ENCODE peak calls at places on chromosomes 6 and 20, in four cellular contexts. One of them, this sample, is unnamed.

GRCh38 chr6:13539572-13539971 is 34.8 kb upstream of the SIRT5 start:
- DNase-seq in AG09309: no peak
- DNase-seq in brain microvascular endothelial cell: no peak
- DNase-seq in pancreas: no peak
- DNase-seq in this sample: no peak

GRCh38 chr6:129006685-129007514 is 124.0 kb downstream of the LAMA2 start:
- DNase-seq in brain microvascular endothelial cell: no peak
- DNase-seq in pancreas: no peak
- DNase-seq in AG09309: no peak
- DNase-seq in this sample: no peak

GRCh38 chr6:97703661-97704060 is 420.6 kb upstream of the MMS22L start:
- DNase-seq in AG09309: no peak
- DNase-seq in pancreas: no peak
- DNase-seq in brain microvascular endothelial cell: no peak
- DNase-seq in this sample: no peak

GRCh38 chr6:33746036-33746600 is 587 bp downstream of the IP6K3 start:
- DNase-seq in AG09309: no peak
- DNase-seq in pancreas: peak; percentile 54
- DNase-seq in brain microvascular endothelial cell: peak; percentile 25
- DNase-seq in this sample: no peak

GRCh38 chr6:168037242-168037641 is 39.8 kb downstream of the KIF25 start:
- DNase-seq in AG09309: no peak
- DNase-seq in pancreas: no peak
- DNase-seq in brain microvascular endothelial cell: no peak
- DNase-seq in this sample: no peak

GRCh38 chr20:46179811-46180326 is 61.8 kb downstream of the CD40 start:
- DNase-seq in AG09309: no peak
- DNase-seq in brain microvascular endothelial cell: no peak
- DNase-seq in pancreas: no peak
- DNase-seq in this sample: no peak

GRCh38 chr20:59805266-59805665 is 128.2 kb downstream of the SYCP2 start:
- DNase-seq in brain microvascular endothelial cell: no peak
- DNase-seq in AG09309: no peak
- DNase-seq in pancreas: no peak
- DNase-seq in this sample: no peak

GRCh38 chr6:3473773-3474172 is 16.9 kb upstream of the SLC22A23 start:
- DNase-seq in brain microvascular endothelial cell: no peak
- DNase-seq in AG09309: no peak
- DNase-seq in pancreas: no peak
- DNase-seq in this sample: no peak

GRCh38 chr20:40739841-40740240 is 50.8 kb upstream of the MAFB start:
- DNase-seq in brain microvascular endothelial cell: no peak
- DNase-seq in AG09309: no peak
- DNase-seq in pancreas: no peak
- DNase-seq in this sample: no peak

GRCh38 chr6:32840604-32841246 is 2.2 kb upstream of the TAP2 start:
- DNase-seq in pancreas: no peak
- DNase-seq in brain microvascular endothelial cell: no peak
- DNase-seq in AG09309: no peak
- DNase-seq in this sample: peak; percentile 74

GRCh38 chr6:40542175-40542764 is 44.9 kb downstream of the LRFN2 start:
- DNase-seq in pancreas: no peak
- DNase-seq in brain microvascular endothelial cell: no peak
- DNase-seq in AG09309: no peak
- DNase-seq in this sample: no peak

GRCh38 chr20:2780948-2781347 is 19.5 kb downstream of the CPXM1 start:
- DNase-seq in pancreas: no peak
- DNase-seq in AG09309: no peak
- DNase-seq in brain microvascular endothelial cell: no peak
- DNase-seq in this sample: no peak

GRCh38 chr20:10671850-10672578 is 1.8 kb downstream of the JAG1 start:
- DNase-seq in AG09309: no peak
- DNase-seq in brain microvascular endothelial cell: no peak
- DNase-seq in pancreas: peak; percentile 79
- DNase-seq in this sample: no peak

GRCh38 chr20:16479666-16480065 is 93.6 kb downstream of the KIF16B start:
- DNase-seq in brain microvascular endothelial cell: no peak
- DNase-seq in pancreas: no peak
- DNase-seq in AG09309: no peak
- DNase-seq in this sample: no peak

GRCh38 chr20:19743650-19744015 is 14.4 kb upstream of the RIN2 start:
- DNase-seq in AG09309: no peak
- DNase-seq in pancreas: no peak
- DNase-seq in brain microvascular endothelial cell: no peak
- DNase-seq in this sample: no peak

GRCh38 chr6:41092421-41093140 is 19.8 kb downstream of the NFYA start:
- DNase-seq in AG09309: no peak
- DNase-seq in brain microvascular endothelial cell: peak; percentile 11
- DNase-seq in pancreas: no peak
- DNase-seq in this sample: no peak

GRCh38 chr20:46572181-46572580 is 21.7 kb upstream of the OCSTAMP start:
- DNase-seq in brain microvascular endothelial cell: no peak
- DNase-seq in AG09309: no peak
- DNase-seq in pancreas: peak; percentile 57
- DNase-seq in this sample: no peak

GRCh38 chr20:33004141-33004751 is at the start of gene SUN5:
- DNase-seq in brain microvascular endothelial cell: no peak
- DNase-seq in AG09309: no peak
- DNase-seq in pancreas: no peak
- DNase-seq in this sample: no peak

GRCh38 chr6:114085206-114085605 is 114.3 kb upstream of the HDAC2 start:
- DNase-seq in brain microvascular endothelial cell: no peak
- DNase-seq in pancreas: no peak
- DNase-seq in AG09309: peak; percentile 87
- DNase-seq in this sample: no peak

GRCh38 chr6:112983741-112984221 is 636.7 kb downstream of the RFPL4B start:
- DNase-seq in pancreas: no peak
- DNase-seq in AG09309: no peak
- DNase-seq in brain microvascular endothelial cell: no peak
- DNase-seq in this sample: no peak

GRCh38 chr20:19875746-19876145 is 117.7 kb downstream of the RIN2 start:
- DNase-seq in AG09309: no peak
- DNase-seq in pancreas: no peak
- DNase-seq in brain microvascular endothelial cell: no peak
- DNase-seq in this sample: no peak

GRCh38 chr6:20978176-20978614 is 443.9 kb downstream of the CDKAL1 start:
- DNase-seq in brain microvascular endothelial cell: peak; percentile 4
- DNase-seq in AG09309: peak; percentile 60
- DNase-seq in pancreas: no peak
- DNase-seq in this sample: no peak

GRCh38 chr6:13383280-13384163 is 55.2 kb upstream of the TBC1D7 start:
- DNase-seq in pancreas: no peak
- DNase-seq in AG09309: no peak
- DNase-seq in brain microvascular endothelial cell: no peak
- DNase-seq in this sample: no peak

GRCh38 chr6:145546265-145546664 is 189.1 kb downstream of the EPM2A start:
- DNase-seq in AG09309: no peak
- DNase-seq in pancreas: no peak
- DNase-seq in brain microvascular endothelial cell: no peak
- DNase-seq in this sample: no peak

GRCh38 chr6:34546551-34547321 is 9.4 kb downstream of the SPDEF start:
- DNase-seq in pancreas: peak; percentile 84
- DNase-seq in AG09309: no peak
- DNase-seq in brain microvascular endothelial cell: no peak
- DNase-seq in this sample: no peak

GRCh38 chr6:30156262-30156599 is 4.8 kb downstream of the TRIM10 start:
- DNase-seq in pancreas: peak; percentile 40
- DNase-seq in brain microvascular endothelial cell: peak; percentile 11
- DNase-seq in AG09309: no peak
- DNase-seq in this sample: no peak

GRCh38 chr6:150269857-150270223 is 99.0 kb upstream of the IYD start:
- DNase-seq in brain microvascular endothelial cell: no peak
- DNase-seq in pancreas: no peak
- DNase-seq in AG09309: no peak
- DNase-seq in this sample: no peak

GRCh38 chr6:41515995-41516394 is 30.2 kb upstream of the FOXP4 start:
- DNase-seq in AG09309: no peak
- DNase-seq in brain microvascular endothelial cell: no peak
- DNase-seq in pancreas: no peak
- DNase-seq in this sample: no peak

GRCh38 chr6:15017251-15017650 is 228.6 kb upstream of the JARID2 start:
- DNase-seq in pancreas: no peak
- DNase-seq in brain microvascular endothelial cell: peak; percentile 5
- DNase-seq in AG09309: no peak
- DNase-seq in this sample: peak; percentile 50
- H3K4me3 ChIP-seq in pancreas: no peak overlapping the region
- H3K4me3 ChIP-seq in brain microvascular endothelial cell: peak overlapping the region; percentile 6
- H3K4me3 ChIP-seq in AG09309: no peak overlapping the region
- H3K4me3 ChIP-seq in this sample: no peak overlapping the region

GRCh38 chr20:63054695-63055240 is 48.0 kb upstream of the BHLHE23 start:
- DNase-seq in AG09309: no peak
- DNase-seq in pancreas: no peak
- DNase-seq in brain microvascular endothelial cell: no peak
- DNase-seq in this sample: no peak

GRCh38 chr20:63055575-63056235 is 48.9 kb upstream of the BHLHE23 start:
- DNase-seq in pancreas: no peak
- DNase-seq in AG09309: no peak
- DNase-seq in brain microvascular endothelial cell: no peak
- DNase-seq in this sample: no peak

GRCh38 chr20:63057133-63058117 is 50.7 kb upstream of the BHLHE23 start:
- DNase-seq in brain microvascular endothelial cell: no peak
- DNase-seq in pancreas: no peak
- DNase-seq in AG09309: no peak
- DNase-seq in this sample: no peak

GRCh38 chr20:63058696-63059335 is 52.1 kb upstream of the BHLHE23 start:
- DNase-seq in pancreas: no peak
- DNase-seq in AG09309: no peak
- DNase-seq in brain microvascular endothelial cell: no peak
- DNase-seq in this sample: no peak

GRCh38 chr20:63056236-63057132 is 49.7 kb upstream of the BHLHE23 start:
- DNase-seq in pancreas: peak; percentile 62
- DNase-seq in brain microvascular endothelial cell: no peak
- DNase-seq in AG09309: no peak
- DNase-seq in this sample: peak; percentile 38
- H3K4me3 ChIP-seq in pancreas: no peak overlapping the region
- H3K4me3 ChIP-seq in brain microvascular endothelial cell: no peak overlapping the region
- H3K4me3 ChIP-seq in AG09309: no peak overlapping the region
- H3K4me3 ChIP-seq in this sample: no peak overlapping the region

GRCh38 chr6:52571099-52571755 is 5.6 kb downstream of the TRAM2 start:
- DNase-seq in brain microvascular endothelial cell: no peak
- DNase-seq in pancreas: no peak
- DNase-seq in AG09309: no peak
- DNase-seq in this sample: no peak

GRCh38 chr6:52568320-52568719 is 8.5 kb downstream of the TRAM2 start:
- DNase-seq in AG09309: no peak
- DNase-seq in pancreas: no peak
- DNase-seq in brain microvascular endothelial cell: no peak
- DNase-seq in this sample: no peak

GRCh38 chr6:52572536-52572935 is 4.3 kb downstream of the TRAM2 start:
- DNase-seq in brain microvascular endothelial cell: no peak
- DNase-seq in AG09309: no peak
- DNase-seq in pancreas: no peak
- DNase-seq in this sample: no peak

GRCh38 chr6:52573295-52573694 is 3.6 kb downstream of the TRAM2 start:
- DNase-seq in AG09309: no peak
- DNase-seq in pancreas: no peak
- DNase-seq in brain microvascular endothelial cell: no peak
- DNase-seq in this sample: no peak

DNA sequence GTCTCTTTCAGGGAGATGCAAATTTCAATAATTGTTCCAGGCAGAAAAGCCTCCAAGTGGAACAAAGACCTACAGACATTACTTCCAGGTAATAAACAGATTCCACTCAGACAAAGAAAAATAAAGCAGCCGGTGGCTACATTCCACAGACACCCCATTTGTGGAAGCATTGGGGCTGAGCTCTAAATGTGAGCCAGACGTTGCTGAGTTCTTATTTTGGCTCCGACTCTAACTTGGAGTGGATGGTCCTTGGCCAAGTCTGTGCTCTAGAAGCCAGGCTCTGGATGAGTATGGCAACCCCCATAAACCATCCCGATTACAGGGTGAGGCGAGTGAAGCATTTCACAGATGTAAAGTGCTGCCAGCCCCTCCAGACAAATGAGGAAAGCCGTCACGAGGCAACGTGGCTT is 6.6 kb downstream of the TRAM2 start:
- DNase-seq in AG09309: no peak
- DNase-seq in brain microvascular endothelial cell: no peak
- DNase-seq in pancreas: no peak
- DNase-seq in this sample: no peak
- H3K4me3 ChIP-seq in AG09309: no peak overlapping the region
- H3K4me3 ChIP-seq in brain microvascular endothelial cell: no peak overlapping the region
- H3K4me3 ChIP-seq in pancreas: no peak overlapping the region
- H3K4me3 ChIP-seq in this sample: no peak overlapping the region

DNA sequence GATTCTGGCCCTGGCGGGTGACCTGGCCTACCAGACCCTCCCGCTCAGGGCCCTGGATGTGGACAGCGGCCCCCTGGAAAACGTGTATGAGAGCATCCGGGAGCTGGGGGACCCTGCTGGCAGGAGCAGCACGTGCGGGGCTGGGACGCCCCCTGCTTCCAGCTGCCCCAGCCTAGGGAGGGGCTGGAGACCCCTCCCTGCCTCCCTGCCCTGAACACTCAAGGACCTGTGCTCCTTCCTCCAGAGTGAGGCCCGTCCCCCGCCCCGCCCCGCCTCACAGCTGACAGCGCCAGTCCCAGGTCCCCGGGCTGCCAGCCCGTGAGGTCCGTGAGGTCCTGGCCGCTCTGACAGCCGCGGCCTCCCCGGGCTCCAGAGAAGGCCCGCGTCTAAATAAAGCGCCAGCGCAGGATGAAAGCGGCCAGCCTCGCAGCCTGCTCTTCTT is 868 bp upstream of the SLC2A4RG start:
- DNase-seq in pancreas: peak; percentile 90
- DNase-seq in AG09309: no peak
- DNase-seq in brain microvascular endothelial cell: no peak
- DNase-seq in this sample: no peak
- H3K4me3 ChIP-seq in pancreas: peak overlapping the region; percentile 39
- H3K4me3 ChIP-seq in AG09309: no peak overlapping the region
- H3K4me3 ChIP-seq in brain microvascular endothelial cell: no peak overlapping the region
- H3K4me3 ChIP-seq in this sample: peak overlapping the region; percentile 93

This sample was measured in Jurkat, Clone E6-1.